ENCODE peak calls at places on chromosomes 1 and 21, in nine cellular contexts. R, U, V, P, S, X, O, E and C are unnamed samples.

GRCh38 chr1:89126234-89126580 is 293 bp upstream of the GBP2 start:
- DNase-seq in O (no peak), P (no peak), X (no peak), U (no peak), R (no peak), E (no peak), V (no peak), S (no peak), C (no peak)

GRCh38 chr21:38297193-38297592 is 40.4 kb downstream of the KCNJ15 start:
- DNase-seq in O (no peak), S (no peak), E (no peak), X (no peak), V (peak), U (peak), P (no peak), R (peak), C (peak)

GRCh38 chr1:236948996-236949395 is 55.2 kb downstream of the MT1HL1 start:
- DNase-seq in U (no peak), V (no peak), E (no peak), X (no peak), S (no peak), O (no peak), P (no peak), R (no peak), C (no peak)

GRCh38 chr1:85109475-85109874 is 61.2 kb upstream of the MCOLN3 start:
- DNase-seq in S (peak), E (peak), U (peak), X (peak), O (peak), V (peak), P (peak), R (peak), C (peak)

GRCh38 chr1:195495720-195496635 is 1112.3 kb downstream of the KCNT2 start:
- DNase-seq in O (no peak), V (no peak), P (no peak), S (no peak), U (no peak), X (no peak), R (peak), E (no peak), C (no peak)

GRCh38 chr1:214102907-214103306 is 115.1 kb downstream of the PROX1 start:
- DNase-seq in P (no peak), V (peak), S (no peak), R (no peak), U (no peak), X (no peak), O (no peak), E (no peak), C (no peak)

GRCh38 chr1:24830680-24831272 is 85.5 kb downstream of the CLIC4 start:
- DNase-seq in P (no peak), V (peak), O (no peak), X (peak), S (no peak), U (peak), E (peak), R (no peak), C (peak)

GRCh38 chr1:222105861-222106260 is 364.0 kb upstream of the DUSP10 start:
- DNase-seq in V (no peak), P (no peak), S (no peak), X (no peak), U (no peak), E (no peak), O (no peak), R (no peak), C (no peak)

GRCh38 chr1:27356628-27357280 is 10.0 kb downstream of the MAP3K6 start:
- DNase-seq in O (no peak), V (no peak), X (no peak), P (no peak), S (no peak), U (no peak), E (no peak), R (no peak), C (no peak)

GRCh38 chr1:111203681-111204210 is 3.3 kb upstream of the DENND2D start:
- DNase-seq in R (peak), S (peak), O (peak), E (no peak), X (no peak), U (peak), P (no peak), V (peak), C (peak)

GRCh38 chr1:113058861-113059441 is 14.0 kb upstream of the LRIG2 start:
- DNase-seq in P (peak), U (no peak), R (peak), V (no peak), E (no peak), O (no peak), X (no peak), S (no peak), C (no peak)

GRCh38 chr1:94865369-94865768 is 45.2 kb downstream of the SLC44A3 start:
- DNase-seq in V (peak), R (no peak), O (no peak), S (no peak), P (no peak), U (no peak), E (no peak), X (no peak), C (peak)